ENCODE peak calls at places on chromosomes 5 and 9, in ten cellular contexts. E is stomach, B is endothelial cell of umbilical vein, J is GM23338, K is upper lobe of left lung, X is vagina, T is K562, I is HCT116, D is transverse colon, F is HepG2. P is an unnamed sample. For H3K4me1, the result is how much of the 10 kb centered on the place peaks cover.

GRCh38 chr9:126342621-126343031 is 16.0 kb downstream of the MVB12B start:
- DNase-seq in E (no peak), B (no peak), J (no peak), K (no peak), X (no peak), T (no peak), I (no peak), D (no peak), F (peak), P (no peak)

GRCh38 chr5:35230043-35230611 is at the start of gene PRLR:
- DNase-seq in E (peak), B (no peak), J (peak), K (peak), X (no peak), T (no peak), I (no peak), D (peak), F (peak), P (no peak)

GRCh38 chr9:121743441-121744001 is 92.1 kb downstream of the DAB2IP start:
- DNase-seq in E (peak), B (peak), J (peak), K (peak), X (no peak), T (peak), I (peak), D (peak), F (peak), P (peak)

GRCh38 chr9:112546149-112547012 is 59.8 kb downstream of the KIAA1958 start:
- DNase-seq in E (no peak), B (no peak), J (peak), K (no peak), X (no peak), T (peak), I (no peak), D (no peak), F (no peak), P (no peak)

GRCh38 chr5:41869150-41869738 is 981 bp downstream of the OXCT1 start:
- DNase-seq in E (peak), B (peak), J (peak), K (peak), X (no peak), T (peak), I (no peak), D (peak), F (no peak), P (no peak)

GRCh38 chr9:112520646-112521045 is 34.0 kb downstream of the KIAA1958 start:
- DNase-seq in E (no peak), B (no peak), J (no peak), K (no peak), X (no peak), T (no peak), I (no peak), D (no peak), F (no peak), P (no peak)

GRCh38 chr9:112162644-112163413 is 12.3 kb downstream of the SUSD1 start:
- DNase-seq in E (no peak), B (no peak), J (no peak), K (no peak), X (no peak), T (no peak), I (no peak), D (no peak), F (no peak), P (no peak)

GRCh38 chr5:66113160-66113559 is 30.9 kb upstream of the SREK1 start:
- DNase-seq in E (no peak), B (no peak), J (no peak), K (no peak), X (no peak), T (no peak), I (peak), D (no peak), F (peak), P (no peak)

GRCh38 chr5:107812570-107813141 is 141.9 kb upstream of the EFNA5 start:
- DNase-seq in E (no peak), B (no peak), J (no peak), K (no peak), X (no peak), T (no peak), I (no peak), D (no peak), F (no peak), P (no peak)

GRCh38 chr9:36119476-36119875 is 17.1 kb upstream of the GLIPR2 start:
- DNase-seq in E (no peak), B (peak), J (no peak), K (no peak), X (no peak), T (no peak), I (no peak), D (no peak), F (no peak), P (no peak)

GRCh38 chr5:1824903-1825841 is 24.0 kb downstream of the NDUFS6 start:
- DNase-seq in E (no peak), B (no peak), J (no peak), K (peak), X (no peak), T (no peak), I (no peak), D (no peak), F (no peak), P (no peak)

GRCh38 chr9:33927694-33928093 is 110.7 kb downstream of the UBE2R2 start:
- DNase-seq in E (no peak), B (no peak), J (no peak), K (peak), X (no peak), T (no peak), I (no peak), D (no peak), F (no peak), P (no peak)

GRCh38 chr5:139636207-139636792 is 11.8 kb upstream of the CXXC5 start:
- DNase-seq in E (peak), B (no peak), J (no peak), K (no peak), X (no peak), T (no peak), I (no peak), D (peak), F (no peak), P (peak)

GRCh38 chr5:122121782-122122465 is 7.4 kb upstream of the ZNF474 start:
- DNase-seq in E (no peak), B (no peak), J (no peak), K (no peak), X (no peak), T (peak), I (no peak), D (no peak), F (no peak), P (no peak)

GRCh38 chr5:157108961-157109360 is at the start of gene HAVCR2:
- DNase-seq in E (peak), B (no peak), J (no peak), K (no peak), X (no peak), T (no peak), I (no peak), D (peak), F (no peak), P (peak)

GRCh38 chr9:15306757-15307522 is at the start of gene TTC39B:
- DNase-seq in E (peak), B (peak), J (peak), K (peak), X (no peak), T (peak), I (peak), D (peak), F (peak), P (peak)

GRCh38 chr5:52632281-52632680 is 155.4 kb upstream of the ITGA1 start:
- DNase-seq in E (no peak), B (no peak), J (no peak), K (no peak), X (no peak), T (no peak), I (no peak), D (no peak), F (no peak), P (no peak)

GRCh38 chr9:131178382-131178781 is 53.0 kb downstream of the NUP214 start:
- DNase-seq in E (peak), B (peak), J (peak), K (no peak), X (no peak), T (peak), I (peak), D (peak), F (peak), P (no peak)

GRCh38 chr9:120885968-120886367 is 9.0 kb upstream of the PHF19 start:
- DNase-seq in E (no peak), B (no peak), J (no peak), K (no peak), X (no peak), T (no peak), I (no peak), D (no peak), F (no peak), P (no peak)

GRCh38 chr9:99947395-99947794 is 40.9 kb downstream of the STX17 start:
- DNase-seq in E (no peak), B (no peak), J (peak), K (no peak), X (no peak), T (no peak), I (no peak), D (no peak), F (no peak), P (no peak)

GRCh38 chr9:127963359-127964064 is 17.3 kb downstream of the EEIG1 start:
- DNase-seq in E (no peak), B (no peak), J (no peak), K (peak), X (no peak), T (no peak), I (no peak), D (no peak), F (no peak), P (no peak)
- H3K4me1 ChIP-seq in E (half or more), B (under half), J (under half), K (half or more), X (half or more), T (half or more), I (half or more), D (half or more), F (half or more), P (half or more)

GRCh38 chr5:68047035-68047434 is 168.5 kb upstream of the PIK3R1 start:
- DNase-seq in E (no peak), B (no peak), J (no peak), K (no peak), X (no peak), T (no peak), I (no peak), D (no peak), F (no peak), P (no peak)

GRCh38 chr5:68048529-68048928 is 167.0 kb upstream of the PIK3R1 start:
- DNase-seq in E (no peak), B (no peak), J (no peak), K (no peak), X (no peak), T (no peak), I (no peak), D (no peak), F (no peak), P (no peak)

GRCh38 chr5:68041293-68041692 is 174.3 kb upstream of the PIK3R1 start:
- DNase-seq in E (no peak), B (no peak), J (no peak), K (peak), X (no peak), T (no peak), I (no peak), D (peak), F (no peak), P (no peak)

GRCh38 chr5:68049053-68049713 is 166.4 kb upstream of the PIK3R1 start:
- DNase-seq in E (no peak), B (no peak), J (no peak), K (no peak), X (no peak), T (no peak), I (no peak), D (no peak), F (no peak), P (no peak)

GRCh38 chr5:68046445-68046844 is 169.1 kb upstream of the PIK3R1 start:
- DNase-seq in E (no peak), B (peak), J (no peak), K (no peak), X (no peak), T (no peak), I (peak), D (no peak), F (peak), P (no peak)
- TF ChIP-seq POLR2AphosphoS5 in E (no peak), B (no peak), J (no peak), K (peak), X (no peak), T (no peak), I (no peak), D (peak), F (no peak), P (no peak)

GRCh38 chr5:3993856-3994473 is 398.3 kb downstream of the IRX1 start:
- DNase-seq in E (no peak), B (no peak), J (no peak), K (no peak), X (no peak), T (no peak), I (no peak), D (no peak), F (no peak), P (no peak)
- H3K4me1 ChIP-seq in E (under half), B (under half), J (under half), K (under half), X (under half), T (under half), I (under half), D (under half), F (under half), P (under half)

GRCh38 chr5:105218018-105218417 is 1655.4 kb upstream of the NUDT12 start:
- DNase-seq in E (no peak), B (no peak), J (no peak), K (no peak), X (no peak), T (no peak), I (no peak), D (no peak), F (no peak), P (no peak)
- TF ChIP-seq POLR2AphosphoS5 in E (no peak), B (no peak), J (no peak), K (no peak), X (no peak), T (no peak), I (no peak), D (no peak), F (no peak), P (no peak)

GRCh38 chr9:20603524-20604268 is 18.6 kb downstream of the MLLT3 start:
- DNase-seq in E (no peak), B (no peak), J (no peak), K (no peak), X (no peak), T (no peak), I (no peak), D (no peak), F (no peak), P (no peak)
- H3K4me1 ChIP-seq in E (half or more), B (under half), J (under half), K (under half), X (under half), T (under half), I (under half), D (half or more), F (under half), P (under half)

DNA sequence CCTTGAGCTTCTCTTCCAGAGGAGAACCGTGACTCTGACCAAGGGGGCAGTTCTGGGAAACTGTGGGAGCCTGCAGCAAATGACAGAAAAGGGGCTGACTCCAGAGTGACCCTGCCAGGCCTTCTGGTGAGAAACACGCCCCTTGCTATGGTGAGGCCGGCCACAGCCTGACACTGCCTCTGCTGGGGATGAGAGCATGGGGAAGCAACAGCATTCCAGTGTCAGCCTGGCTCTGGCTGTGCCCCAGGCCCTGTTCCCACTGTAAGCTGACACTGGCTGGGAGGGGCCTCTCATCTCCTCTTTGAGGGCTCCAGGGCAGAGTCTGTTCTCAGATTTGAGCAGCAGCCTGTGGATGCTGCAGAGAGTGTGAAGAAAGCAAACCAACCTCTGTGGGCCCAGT is 180.0 kb upstream of the IL12B start:
- DNase-seq in E (no peak), B (no peak), J (peak), K (peak), X (no peak), T (no peak), I (no peak), D (peak), F (peak), P (no peak)
- TF ChIP-seq POLR2AphosphoS5 in E (no peak), B (no peak), J (no peak), K (peak), X (peak), T (no peak), I (no peak), D (no peak), F (no peak), P (no peak)

DNA sequence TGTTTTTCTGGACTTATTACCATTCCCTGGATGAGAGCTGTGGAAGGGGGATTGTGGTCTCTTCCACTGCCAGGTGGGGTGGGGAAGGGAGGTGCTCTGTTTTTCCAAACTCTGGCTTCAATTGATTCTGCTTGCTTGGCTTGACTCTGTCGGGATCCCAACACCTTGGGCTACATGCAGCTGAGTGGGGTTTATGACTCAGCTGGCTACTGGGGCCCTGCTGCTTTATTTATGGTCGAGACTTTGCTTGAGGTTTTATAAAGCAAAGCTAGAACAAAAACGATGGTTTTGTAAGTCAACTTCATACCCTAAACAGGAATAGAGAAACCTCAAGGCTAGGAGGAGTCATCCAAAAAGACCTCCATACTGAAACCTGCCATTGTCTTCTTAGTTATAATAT is 76.3 kb downstream of the AOPEP start:
- DNase-seq in E (no peak), B (no peak), J (no peak), K (no peak), X (no peak), T (no peak), I (no peak), D (no peak), F (no peak), P (no peak)
- H3K4me1 ChIP-seq in E (under half), B (under half), J (under half), K (under half), X (half or more), T (under half), I (under half), D (under half), F (under half), P (under half)

DNA sequence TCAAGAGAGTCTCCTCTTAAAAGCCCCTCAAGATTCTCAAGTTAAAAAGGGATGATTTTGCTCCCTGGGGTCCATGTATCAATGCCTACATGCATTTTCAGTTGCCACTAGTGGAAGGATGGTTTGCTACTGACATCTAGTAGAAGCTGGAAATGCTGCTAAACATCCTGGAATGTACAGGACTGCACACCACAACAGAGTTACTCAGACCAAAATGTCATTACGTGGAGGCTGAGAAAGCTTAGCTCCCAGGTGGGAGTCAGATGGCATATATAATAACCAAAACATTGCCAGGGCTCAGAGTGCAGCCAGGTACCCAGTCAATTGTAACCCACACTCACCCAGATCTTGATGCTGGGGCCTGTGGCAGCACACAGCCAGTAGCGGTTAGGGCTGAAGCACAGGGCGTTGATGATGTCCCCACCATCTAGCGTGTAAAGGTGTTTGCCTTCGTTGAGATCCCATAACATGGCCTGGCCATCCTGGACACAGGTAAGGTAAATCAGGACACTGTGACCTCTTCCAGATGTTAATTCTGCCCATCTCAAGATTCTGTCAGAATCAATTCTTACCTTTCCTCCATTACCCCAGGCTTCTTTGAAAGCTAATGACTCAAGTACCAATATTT is 5.8 kb downstream of the RACK1 start:
- DNase-seq in E (no peak), B (no peak), J (no peak), K (no peak), X (no peak), T (no peak), I (no peak), D (no peak), F (no peak), P (no peak)
- TF ChIP-seq POLR2AphosphoS5 in E (no peak), B (peak), J (no peak), K (no peak), X (no peak), T (peak), I (no peak), D (no peak), F (no peak), P (no peak)

GRCh38 chr5:143006511-143006910 is 236.3 kb downstream of the ARHGAP26 start:
- DNase-seq in E (no peak), B (no peak), J (no peak), K (no peak), X (no peak), T (no peak), I (no peak), D (no peak), F (no peak), P (no peak)
- H3K4me1 ChIP-seq in E (under half), B (under half), J (under half), K (half or more), X (under half), T (under half), I (under half), D (under half), F (half or more), P (half or more)

P was measured in esophagus muscularis mucosa.